ENCODE peak calls at places on chromosomes 16 and 17, in seven cellular contexts. L, G, Z, I, E, X and V are unnamed samples.

GRCh38 chr16:46689492-46690280 is at the start of gene ORC6:
- DNase-seq in E (peak; percentile 98), I (peak; percentile 97), G (peak; percentile 95), Z (peak; percentile 99), L (peak; percentile 100), X (peak; percentile 98), V (peak; percentile 98)

GRCh38 chr16:57996406-57997175 is 3.9 kb downstream of the ZNF319 start:
- DNase-seq in L (no peak), Z (no peak), I (no peak), X (no peak), G (no peak), E (no peak), V (no peak)

GRCh38 chr17:80694085-80694991 is 149.7 kb downstream of the RPTOR start:
- DNase-seq in Z (no peak), G (no peak), E (no peak), L (no peak), I (no peak), X (no peak), V (no peak)

GRCh38 chr16:79272141-79272577 is 328.4 kb downstream of the MAF start:
- DNase-seq in X (no peak), E (no peak), L (no peak), G (no peak), I (no peak), Z (peak; percentile 63), V (no peak)

GRCh38 chr16:85391769-85392583 is 221.1 kb upstream of the GSE1 start:
- DNase-seq in X (peak; percentile 20), L (peak; percentile 15), E (no peak), G (peak; percentile 17), Z (peak; percentile 69), I (peak; percentile 11), V (no peak)

GRCh38 chr17:17051791-17052461 is 9.7 kb downstream of the MPRIP start:
- DNase-seq in E (no peak), L (peak; percentile 54), G (peak; percentile 15), Z (peak; percentile 72), X (no peak), I (no peak), V (peak; percentile 43)

GRCh38 chr17:47685556-47686275 is 8.2 kb upstream of the TBKBP1 start:
- DNase-seq in I (no peak), L (no peak), E (no peak), Z (no peak), G (peak; percentile 36), X (no peak), V (no peak)

GRCh38 chr16:54000361-54000760 is 286.2 kb downstream of the IRX3 start:
- DNase-seq in L (no peak), Z (no peak), I (no peak), E (no peak), G (no peak), X (no peak), V (no peak)

GRCh38 chr16:81004646-81005353 is 1.9 kb downstream of the CMC2 start:
- DNase-seq in I (no peak), Z (peak; percentile 56), G (peak; percentile 62), E (no peak), L (peak; percentile 37), X (no peak), V (no peak)

GRCh38 chr16:66740010-66740409 is 11.4 kb downstream of the DYNC1LI2 start:
- DNase-seq in G (peak; percentile 32), L (peak; percentile 49), E (no peak), Z (peak; percentile 59), I (no peak), X (no peak), V (no peak)

DNA sequence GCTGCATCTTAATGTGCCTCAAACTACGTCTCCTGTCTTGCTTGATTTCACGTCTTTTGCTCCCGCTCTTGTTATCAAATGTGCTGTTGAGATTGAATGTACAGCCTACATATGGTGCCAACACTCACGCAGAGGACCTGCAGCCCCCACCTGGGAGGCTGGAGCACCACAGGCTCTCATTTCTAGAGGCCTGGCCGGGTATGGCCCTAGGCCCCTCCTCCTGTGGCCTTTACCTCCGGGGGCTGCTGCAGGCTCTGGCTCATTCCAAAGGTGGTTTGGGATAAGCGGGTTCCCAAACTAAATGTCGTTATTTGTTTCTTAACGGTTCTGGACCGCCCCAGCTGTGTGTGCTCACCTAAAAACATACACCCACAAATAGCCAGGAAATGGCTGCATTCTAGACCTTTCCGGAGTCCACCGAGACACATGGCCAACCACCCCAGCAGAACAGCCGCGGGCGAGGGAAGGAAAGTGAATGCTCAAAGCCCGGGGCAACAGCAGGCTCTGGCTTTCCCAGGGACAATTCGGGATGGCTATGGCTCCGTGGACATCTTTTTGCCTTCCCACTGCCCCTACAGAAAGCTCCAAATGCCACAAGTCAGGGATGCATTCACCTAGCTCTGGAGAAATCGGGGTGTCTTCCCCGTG is 105.9 kb downstream of the ENGASE start:
- DNase-seq in X (no peak), I (no peak), L (no peak), E (no peak), Z (no peak), G (no peak), V (no peak)
- H3K27me3 ChIP-seq in X (no peaks in the 10 kb centered on the region), I (peaks cover 75% of the 10 kb centered on the region), L (no peaks in the 10 kb centered on the region), E (peaks cover 7% of the 10 kb centered on the region), Z (no peaks in the 10 kb centered on the region), G (peaks cover 50% of the 10 kb centered on the region), V (peaks cover 99% of the 10 kb centered on the region)

GRCh38 chr17:18120461-18121053 is 12.0 kb downstream of the MYO15A start:
- DNase-seq in L (no peak), Z (no peak), E (no peak), G (no peak), X (no peak), I (no peak), V (no peak)

GRCh38 chr17:18129041-18129502 is 20.5 kb downstream of the MYO15A start:
- DNase-seq in G (peak; percentile 68), X (no peak), E (peak; percentile 82), I (no peak), Z (no peak), L (peak; percentile 73), V (peak; percentile 77)

GRCh38 chr17:18122991-18123753 is 14.6 kb downstream of the MYO15A start:
- DNase-seq in Z (no peak), E (no peak), G (no peak), X (no peak), L (no peak), I (no peak), V (no peak)

GRCh38 chr17:18121201-18121600 is 12.6 kb downstream of the MYO15A start:
- DNase-seq in I (no peak), X (no peak), Z (no peak), G (no peak), E (no peak), L (no peak), V (no peak)

DNA sequence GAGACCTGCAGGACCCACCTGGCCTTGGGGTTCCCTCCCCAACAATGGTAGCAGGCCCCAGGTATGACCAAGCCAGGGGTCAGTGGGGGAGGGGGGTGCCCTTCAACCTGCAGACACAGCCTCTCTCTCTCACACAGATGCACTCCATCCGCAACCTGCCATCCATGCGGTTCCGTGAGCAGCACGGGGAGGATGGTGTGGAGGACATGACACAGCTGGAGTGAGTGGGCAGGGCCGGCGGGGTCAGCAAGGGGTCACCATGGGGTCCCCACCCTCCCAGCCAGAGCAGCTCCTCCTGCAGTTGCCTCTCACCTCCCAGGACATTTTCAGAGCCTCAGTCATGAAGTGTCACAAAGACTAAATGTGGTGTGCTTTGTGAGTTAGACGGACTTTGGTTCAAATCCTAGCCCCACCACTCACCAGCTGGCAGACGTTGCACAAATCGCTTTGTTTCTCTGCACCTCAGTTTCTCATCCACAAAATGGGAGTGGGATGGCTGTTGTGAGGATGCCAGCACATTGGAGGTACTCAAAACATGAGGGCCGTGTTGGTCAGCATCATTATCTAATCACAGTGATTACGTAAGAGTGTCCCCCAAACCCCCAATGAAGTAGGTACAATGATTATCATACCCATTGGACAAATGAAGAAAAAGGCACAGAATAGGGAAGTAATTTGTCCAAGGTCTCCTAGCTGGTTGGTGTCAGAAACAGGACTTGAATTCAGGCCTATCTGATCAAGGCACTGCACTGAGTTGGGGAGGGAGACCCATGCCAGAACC is 16.0 kb downstream of the MYO15A start:
- DNase-seq in I (no peak), L (no peak), Z (no peak), X (no peak), G (peak; percentile 11), E (no peak), V (no peak)
- TF ChIP-seq POLR2A in I (no peak), L (no peak), Z (no peak), X (no peak), G (no peak), E (no peak), V (no peak)

DNA sequence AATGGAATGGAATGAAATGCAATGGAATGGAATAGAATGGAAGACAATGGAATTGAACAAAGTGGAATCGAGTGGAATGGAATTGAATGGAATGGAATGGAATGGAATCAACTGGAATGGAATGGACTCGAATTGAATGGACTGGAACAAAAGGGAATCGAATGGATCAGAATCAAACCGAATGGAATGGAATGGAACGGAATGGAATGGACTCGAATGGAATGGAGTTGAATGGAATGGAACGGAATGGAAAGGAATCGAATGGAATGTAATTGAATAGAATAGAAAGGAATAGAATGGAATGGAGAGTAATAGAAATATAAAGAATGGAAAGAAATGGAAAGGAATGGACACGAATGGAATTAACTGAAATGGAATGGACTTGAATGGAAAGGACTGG is 475.2 kb upstream of the WSB1 start:
- DNase-seq in L (no peak), I (no peak), G (peak; percentile 47), Z (no peak), E (no peak), X (no peak), V (no peak)
- H3K9me3 ChIP-seq in L (no peaks in the 10 kb centered on the region), I (no peaks in the 10 kb centered on the region), G (peaks cover 5% of the 10 kb centered on the region), Z (peaks cover 22% of the 10 kb centered on the region), E (peaks cover 55% of the 10 kb centered on the region), X (peaks cover 4% of the 10 kb centered on the region), V (peaks cover 97% of the 10 kb centered on the region)

GRCh38 chr16:19410435-19411153 is 7.1 kb upstream of the TMC5 start:
- DNase-seq in E (peak; percentile 39), G (no peak), X (no peak), I (no peak), L (peak; percentile 28), Z (peak; percentile 75), V (peak; percentile 75)
- H3K27me3 ChIP-seq in E (peaks cover 12% of the 10 kb centered on the region), G (peaks cover 12% of the 10 kb centered on the region), X (no peaks in the 10 kb centered on the region), I (peaks cover 56% of the 10 kb centered on the region), L (no peaks in the 10 kb centered on the region), Z (no peaks in the 10 kb centered on the region), V (peaks cover 25% of the 10 kb centered on the region)

DNA sequence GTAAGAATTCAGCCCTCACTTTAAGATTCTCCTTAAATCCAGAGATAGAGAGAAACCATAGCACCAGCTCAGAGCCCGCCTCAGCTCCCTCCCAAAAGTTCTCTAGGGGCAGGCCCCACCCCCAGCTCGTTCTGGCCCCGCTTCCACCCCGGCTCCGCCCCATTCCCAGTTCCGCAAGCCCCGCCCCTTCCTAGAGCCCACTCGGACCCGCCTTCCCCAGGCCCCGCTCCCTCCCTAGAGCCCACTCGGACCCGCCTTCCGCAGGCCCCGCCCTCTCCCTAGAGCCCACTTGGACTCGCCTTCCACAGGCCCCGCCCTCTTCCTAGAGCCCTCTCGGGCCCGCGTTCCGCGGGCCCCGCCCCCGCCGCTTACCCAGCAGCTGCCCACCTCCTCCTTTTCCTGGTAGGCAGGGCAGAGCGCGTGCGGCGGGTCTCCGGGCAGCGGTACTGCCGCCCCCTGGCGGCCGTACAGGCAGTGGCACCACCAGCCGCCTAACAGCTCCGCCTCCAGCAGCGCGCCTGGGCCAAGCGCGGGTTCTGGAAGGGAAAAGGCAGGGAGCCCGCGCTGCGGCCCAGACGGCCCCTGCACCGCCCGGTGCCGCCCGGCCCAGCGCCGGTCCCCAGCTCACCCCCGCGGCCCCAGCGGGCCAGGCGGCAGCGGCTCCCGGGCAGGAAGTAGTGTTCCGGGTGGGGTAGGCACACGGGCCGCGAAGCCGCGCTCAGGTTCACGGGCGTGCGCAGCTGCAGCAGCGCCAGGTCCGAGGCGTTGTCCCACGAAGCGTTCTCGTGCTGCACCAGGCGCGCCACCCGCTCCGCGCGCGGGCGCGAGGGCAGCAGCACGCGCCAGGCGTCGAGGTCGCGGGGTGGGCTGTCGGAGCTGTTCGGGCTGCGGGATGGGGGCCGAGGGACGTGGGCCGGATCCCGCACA is 6.8 kb upstream of the PRSS8 start:
- DNase-seq in X (peak; percentile 99), Z (peak; percentile 99), I (peak; percentile 99), E (peak; percentile 100), L (peak; percentile 99), G (peak; percentile 98), V (peak; percentile 99)
- TF ChIP-seq POLR2A in X (peak; percentile 19), Z (peak; percentile 52), I (no peak), E (peak; percentile 35), L (no peak), G (peak; percentile 24), V (no peak)